ENCODE peak calls at places on chromosomes 6 and 20, in four cellular contexts. One of them, this sample, is unnamed.

GRCh38 chr6:32187009-32187709 is 2.8 kb downstream of the PBX2 start:
- DNase-seq in uterus: no peak
- DNase-seq in IMR-90: no peak
- DNase-seq in breast epithelium: no peak
- DNase-seq in this sample: no peak

GRCh38 chr6:16244869-16245451 is 6.6 kb downstream of the GMPR start:
- DNase-seq in uterus: no peak
- DNase-seq in IMR-90: peak; percentile 51
- DNase-seq in breast epithelium: no peak
- DNase-seq in this sample: no peak

GRCh38 chr6:109194770-109195169 is 99.5 kb downstream of the CEP57L1 start:
- DNase-seq in uterus: no peak
- DNase-seq in IMR-90: no peak
- DNase-seq in breast epithelium: no peak
- DNase-seq in this sample: no peak

GRCh38 chr6:107819976-107820551 is 4.0 kb downstream of the SCML4 start:
- DNase-seq in uterus: no peak
- DNase-seq in IMR-90: peak; percentile 1
- DNase-seq in breast epithelium: peak; percentile 48
- DNase-seq in this sample: no peak

GRCh38 chr6:67458265-67458664 is 1176.8 kb upstream of the ADGRB3 start:
- DNase-seq in uterus: no peak
- DNase-seq in IMR-90: no peak
- DNase-seq in breast epithelium: no peak
- DNase-seq in this sample: no peak

GRCh38 chr6:89034586-89035251 is 45.8 kb upstream of the PNRC1 start:
- DNase-seq in uterus: peak; percentile 50
- DNase-seq in IMR-90: peak; percentile 49
- DNase-seq in breast epithelium: peak; percentile 68
- DNase-seq in this sample: no peak

GRCh38 chr20:23145281-23145700 is 59.2 kb upstream of the CD93 start:
- DNase-seq in uterus: peak; percentile 38
- DNase-seq in IMR-90: peak; percentile 56
- DNase-seq in breast epithelium: no peak
- DNase-seq in this sample: no peak

GRCh38 chr6:11819486-11819885 is 40.9 kb upstream of the ADTRP start:
- DNase-seq in uterus: no peak
- DNase-seq in IMR-90: no peak
- DNase-seq in breast epithelium: no peak
- DNase-seq in this sample: no peak

GRCh38 chr6:63509652-63510352 is 62.5 kb upstream of the LOC128125822 start:
- DNase-seq in uterus: peak; percentile 87
- DNase-seq in IMR-90: peak; percentile 35
- DNase-seq in breast epithelium: peak; percentile 31
- DNase-seq in this sample: no peak

GRCh38 chr6:52846002-52846401 is 5.4 kb upstream of the GSTA5 start:
- DNase-seq in uterus: no peak
- DNase-seq in IMR-90: no peak
- DNase-seq in breast epithelium: no peak
- DNase-seq in this sample: no peak

GRCh38 chr20:17644451-17644850 is 37.6 kb downstream of the RRBP1 start:
- DNase-seq in uterus: no peak
- DNase-seq in IMR-90: no peak
- DNase-seq in breast epithelium: no peak
- DNase-seq in this sample: no peak

GRCh38 chr20:44856847-44857448 is 28.6 kb upstream of the YWHAB start:
- DNase-seq in uterus: no peak
- DNase-seq in IMR-90: peak; percentile 5
- DNase-seq in breast epithelium: no peak
- DNase-seq in this sample: no peak

GRCh38 chr6:41957117-41957516 is 15.5 kb upstream of the CCND3 start:
- DNase-seq in uterus: no peak
- DNase-seq in IMR-90: no peak
- DNase-seq in breast epithelium: no peak
- DNase-seq in this sample: no peak

GRCh38 chr6:45677381-45677992 is 299.8 kb upstream of the SUPT3H start:
- DNase-seq in uterus: no peak
- DNase-seq in IMR-90: peak; percentile 66
- DNase-seq in breast epithelium: no peak
- DNase-seq in this sample: no peak

GRCh38 chr6:166612471-166612881 is 14.6 kb downstream of the RPS6KA2 start:
- DNase-seq in uterus: peak; percentile 32
- DNase-seq in IMR-90: no peak
- DNase-seq in breast epithelium: no peak
- DNase-seq in this sample: no peak

GRCh38 chr6:2635911-2636310 is 114.8 kb downstream of the MYLK4 start:
- DNase-seq in uterus: no peak
- DNase-seq in IMR-90: no peak
- DNase-seq in breast epithelium: no peak
- DNase-seq in this sample: no peak

GRCh38 chr6:138378463-138378862 is 758 bp downstream of the SMIM28 start:
- DNase-seq in uterus: no peak
- DNase-seq in IMR-90: no peak
- DNase-seq in breast epithelium: no peak
- DNase-seq in this sample: no peak

GRCh38 chr6:112307707-112308106 is 39.4 kb upstream of the RFPL4B start:
- DNase-seq in uterus: no peak
- DNase-seq in IMR-90: peak; percentile 53
- DNase-seq in breast epithelium: no peak
- DNase-seq in this sample: no peak

GRCh38 chr20:38192323-38192885 is 27.3 kb upstream of the TGM2 start:
- DNase-seq in uterus: no peak
- DNase-seq in IMR-90: no peak
- DNase-seq in breast epithelium: no peak
- DNase-seq in this sample: no peak

GRCh38 chr6:106114492-106114891 is 28.4 kb downstream of the PRDM1 start:
- DNase-seq in uterus: no peak
- DNase-seq in IMR-90: no peak
- DNase-seq in breast epithelium: no peak
- DNase-seq in this sample: no peak

GRCh38 chr6:74574794-74575193 is 631.1 kb downstream of the COL12A1 start:
- DNase-seq in uterus: no peak
- DNase-seq in IMR-90: peak; percentile 58
- DNase-seq in breast epithelium: no peak
- DNase-seq in this sample: no peak

GRCh38 chr20:48920527-48921167 is 864 bp upstream of the ARFGEF2 start:
- DNase-seq in uterus: no peak
- DNase-seq in IMR-90: no peak
- DNase-seq in breast epithelium: no peak
- DNase-seq in this sample: no peak

GRCh38 chr20:48919336-48919881 is 2.1 kb upstream of the ARFGEF2 start:
- DNase-seq in uterus: no peak
- DNase-seq in IMR-90: no peak
- DNase-seq in breast epithelium: no peak
- DNase-seq in this sample: no peak

GRCh38 chr20:48919882-48920526 is 1.5 kb upstream of the ARFGEF2 start:
- DNase-seq in uterus: no peak
- DNase-seq in IMR-90: no peak
- DNase-seq in breast epithelium: no peak
- DNase-seq in this sample: no peak

GRCh38 chr20:48921168-48921882 is at the start of gene ARFGEF2:
- DNase-seq in uterus: peak; percentile 88
- DNase-seq in IMR-90: peak; percentile 87
- DNase-seq in breast epithelium: peak; percentile 93
- DNase-seq in this sample: peak; percentile 39

GRCh38 chr20:48916699-48917098 is 4.8 kb upstream of the ARFGEF2 start:
- DNase-seq in uterus: no peak
- DNase-seq in IMR-90: no peak
- DNase-seq in breast epithelium: no peak
- DNase-seq in this sample: no peak
- TF ChIP-seq POLR2A in uterus: no peak
- TF ChIP-seq POLR2A in IMR-90: no peak
- TF ChIP-seq POLR2A in breast epithelium: no peak
- TF ChIP-seq POLR2A in this sample: no peak

GRCh38 chr6:28751963-28752350 is 171.8 kb downstream of the TRIM27 start:
- DNase-seq in uterus: no peak
- DNase-seq in IMR-90: no peak
- DNase-seq in breast epithelium: no peak
- DNase-seq in this sample: no peak
- H3K27ac ChIP-seq in uterus: no peak overlapping the region
- H3K27ac ChIP-seq in IMR-90: no peak overlapping the region
- H3K27ac ChIP-seq in breast epithelium: no peak overlapping the region
- H3K27ac ChIP-seq in this sample: no peak overlapping the region

GRCh38 chr20:348972-349841 is 2.3 kb downstream of the NRSN2 start:
- DNase-seq in uterus: no peak
- DNase-seq in IMR-90: no peak
- DNase-seq in breast epithelium: no peak
- DNase-seq in this sample: no peak
- TF ChIP-seq POLR2A in uterus: no peak
- TF ChIP-seq POLR2A in IMR-90: no peak
- TF ChIP-seq POLR2A in breast epithelium: no peak
- TF ChIP-seq POLR2A in this sample: no peak

GRCh38 chr6:27168586-27169443 is 78.7 kb upstream of the PRSS16 start:
- DNase-seq in uterus: no peak
- DNase-seq in IMR-90: peak; percentile 97
- DNase-seq in breast epithelium: no peak
- DNase-seq in this sample: no peak
- H3K27ac ChIP-seq in uterus: no peak overlapping the region
- H3K27ac ChIP-seq in IMR-90: peak overlapping the region; percentile 100
- H3K27ac ChIP-seq in breast epithelium: no peak overlapping the region
- H3K27ac ChIP-seq in this sample: no peak overlapping the region

DNA sequence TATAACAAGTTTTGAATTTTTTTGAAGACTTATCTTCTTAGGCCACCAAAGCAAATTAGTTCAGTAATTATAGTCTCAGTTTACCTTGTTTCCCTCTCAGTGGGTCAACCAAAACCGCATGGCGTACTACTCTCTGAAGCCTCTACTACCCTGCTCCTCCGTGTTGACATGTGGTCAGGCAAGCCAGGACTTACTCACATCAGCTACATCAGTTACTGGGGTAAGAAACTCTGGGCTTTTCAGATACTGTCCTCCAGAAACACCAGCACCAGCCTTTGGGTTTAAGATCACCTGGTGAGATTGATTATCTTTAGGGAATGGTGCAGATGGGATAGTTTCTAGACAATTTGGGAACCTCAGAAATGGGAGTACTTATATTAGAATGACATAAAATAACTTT is 55.1 kb downstream of the KCNQ5 start:
- DNase-seq in uterus: no peak
- DNase-seq in IMR-90: no peak
- DNase-seq in breast epithelium: no peak
- DNase-seq in this sample: no peak
- TF ChIP-seq POLR2A in uterus: no peak
- TF ChIP-seq POLR2A in IMR-90: no peak
- TF ChIP-seq POLR2A in breast epithelium: no peak
- TF ChIP-seq POLR2A in this sample: no peak

GRCh38 chr20:4617019-4617418 is 104.7 kb upstream of the PRND start:
- DNase-seq in uterus: no peak
- DNase-seq in IMR-90: no peak
- DNase-seq in breast epithelium: no peak
- DNase-seq in this sample: no peak

GRCh38 chr20:4610871-4611270 is 110.8 kb upstream of the PRND start:
- DNase-seq in uterus: no peak
- DNase-seq in IMR-90: no peak
- DNase-seq in breast epithelium: no peak
- DNase-seq in this sample: no peak

GRCh38 chr20:4617484-4617883 is 104.2 kb upstream of the PRND start:
- DNase-seq in uterus: no peak
- DNase-seq in IMR-90: no peak
- DNase-seq in breast epithelium: no peak
- DNase-seq in this sample: no peak

GRCh38 chr20:4613184-4613583 is 108.5 kb upstream of the PRND start:
- DNase-seq in uterus: no peak
- DNase-seq in IMR-90: no peak
- DNase-seq in breast epithelium: peak; percentile 19
- DNase-seq in this sample: no peak

DNA sequence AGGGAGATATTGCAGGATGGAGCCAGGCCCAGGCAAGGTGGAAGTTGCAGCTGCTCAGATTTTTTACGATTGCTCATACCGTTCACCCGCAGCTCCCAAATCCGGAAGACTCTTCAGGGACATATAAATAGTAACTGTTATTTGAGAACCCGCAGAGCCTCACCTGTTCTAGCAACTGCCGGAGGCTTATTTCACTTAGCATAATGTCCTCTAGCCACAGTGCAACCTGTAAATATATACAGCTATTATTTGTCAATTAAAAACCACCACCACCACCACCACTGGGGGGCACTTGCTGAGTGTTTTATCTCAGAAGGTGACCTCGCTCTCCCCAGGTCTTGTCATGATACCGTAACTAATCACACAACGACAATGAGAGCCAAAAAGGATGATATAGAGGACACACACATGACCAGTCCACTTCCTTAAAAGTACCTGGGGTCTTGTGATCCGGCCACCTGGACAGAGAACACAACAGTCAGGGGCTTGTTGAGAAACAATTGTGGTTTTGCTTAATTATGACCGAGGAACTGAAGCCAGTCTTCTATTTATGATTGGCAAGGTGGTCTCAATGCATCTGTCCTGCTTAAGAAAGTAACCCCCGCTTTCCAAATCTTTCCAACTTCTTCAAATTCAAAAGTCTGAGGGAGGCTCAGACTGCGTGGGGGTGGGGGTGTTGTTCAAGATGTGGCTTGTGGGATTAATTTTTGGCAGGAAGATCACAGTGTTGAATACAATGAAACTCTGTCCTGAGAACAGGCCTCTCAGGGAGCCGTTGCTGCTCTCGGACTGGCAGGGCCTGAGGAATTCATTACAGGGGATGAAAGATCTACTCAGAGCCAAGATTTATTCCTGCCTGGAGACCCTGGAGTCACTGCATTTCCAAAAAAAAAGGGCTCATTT is 107.7 kb upstream of the PRND start:
- DNase-seq in uterus: peak; percentile 53
- DNase-seq in IMR-90: no peak
- DNase-seq in breast epithelium: peak; percentile 67
- DNase-seq in this sample: peak; percentile 11
- H3K27ac ChIP-seq in uterus: peak overlapping the region; percentile 57
- H3K27ac ChIP-seq in IMR-90: no peak overlapping the region
- H3K27ac ChIP-seq in breast epithelium: peak overlapping the region; percentile 80
- H3K27ac ChIP-seq in this sample: no peak overlapping the region

This sample was measured in esophagus squamous epithelium.